ENCODE peak calls at places on chromosomes 12 and 14, in five cellular contexts. J, K, Z, R and D are unnamed samples.

GRCh38 chr14:29645117-29645516 is 282.5 kb downstream of the PRKD1 start:
- DNase-seq in R (no peak), Z (no peak), K (no peak), J (peak), D (no peak)

GRCh38 chr14:33515441-33515840 is 435.4 kb downstream of the EGLN3 start:
- DNase-seq in J (no peak), Z (peak), R (no peak), K (no peak), D (no peak)

GRCh38 chr14:95185033-95185432 is 27.7 kb upstream of the DICER1 start:
- DNase-seq in K (no peak), R (no peak), J (no peak), Z (no peak), D (no peak)

GRCh38 chr14:101512396-101512695 is 48.9 kb upstream of the DIO3 start:
- DNase-seq in J (no peak), K (no peak), R (no peak), Z (no peak), D (no peak)

GRCh38 chr14:97709552-97709951 is 912.4 kb downstream of the VRK1 start:
- DNase-seq in J (no peak), R (no peak), K (no peak), Z (no peak), D (no peak)

GRCh38 chr12:71475280-71475679 is 35.7 kb downstream of the LGR5 start:
- DNase-seq in K (no peak), J (no peak), R (no peak), Z (no peak), D (no peak)

GRCh38 chr12:88063375-88063774 is 34.2 kb upstream of the C12orf50 start:
- DNase-seq in J (no peak), K (peak), R (no peak), Z (no peak), D (no peak)

GRCh38 chr12:65532162-65532561 is 253.7 kb downstream of the MSRB3 start:
- DNase-seq in K (peak), R (no peak), J (no peak), Z (peak), D (no peak)

GRCh38 chr12:89862511-89863331 is 154.1 kb upstream of the ATP2B1 start:
- DNase-seq in J (no peak), R (no peak), K (peak), Z (no peak), D (no peak)

GRCh38 chr12:54036620-54037359 is 3.9 kb downstream of the HOXC5 start:
- DNase-seq in R (no peak), J (no peak), Z (no peak), K (no peak), D (no peak)

GRCh38 chr12:93722757-93723567 is 45.8 kb downstream of the CRADD start:
- DNase-seq in K (no peak), J (no peak), R (no peak), Z (no peak), D (no peak)

GRCh38 chr12:122489038-122489437 is 11.7 kb downstream of the ZCCHC8 start:
- DNase-seq in R (no peak), Z (no peak), K (no peak), J (peak), D (no peak)

GRCh38 chr14:31510222-31510621 is 22.4 kb upstream of the GPR33 start:
- DNase-seq in Z (no peak), J (peak), R (peak), K (peak), D (no peak)

GRCh38 chr14:59317782-59318505 is 129.5 kb downstream of the DAAM1 start:
- DNase-seq in Z (no peak), K (no peak), J (no peak), R (no peak), D (no peak)

GRCh38 chr12:77847665-77848431 is 17.2 kb downstream of the NAV3 start:
- DNase-seq in K (peak), Z (peak), J (no peak), R (peak), D (peak)

GRCh38 chr12:94980577-94980976 is 22.9 kb downstream of the NDUFA12 start:
- DNase-seq in K (peak), J (no peak), Z (no peak), R (no peak), D (no peak)

GRCh38 chr14:37186865-37187264 is 10.9 kb upstream of the MIPOL1 start:
- DNase-seq in Z (no peak), K (no peak), J (no peak), R (no peak), D (no peak)

GRCh38 chr12:131833896-131834641 is 5.9 kb downstream of the MMP17 start:
- DNase-seq in K (peak), Z (no peak), R (no peak), J (no peak), D (no peak)

GRCh38 chr14:64701660-64702059 is 2.6 kb upstream of the PLEKHG3 start:
- DNase-seq in Z (no peak), R (no peak), J (no peak), K (no peak), D (no peak)

GRCh38 chr14:50675597-50675996 is 7.5 kb upstream of the SAV1 start:
- DNase-seq in K (no peak), R (no peak), Z (no peak), J (no peak), D (no peak)

GRCh38 chr14:49546766-49547165 is 39.4 kb downstream of the RPS29 start:
- DNase-seq in Z (no peak), J (no peak), K (peak), R (no peak), D (no peak)

GRCh38 chr12:105706321-105706972 is 376.0 kb downstream of the C12orf75 start:
- DNase-seq in J (no peak), R (no peak), Z (peak), K (peak), D (no peak)

GRCh38 chr12:127081058-127081457 is 1185.9 kb upstream of the TMEM132C start:
- DNase-seq in J (no peak), Z (no peak), K (no peak), R (no peak), D (no peak)

GRCh38 chr12:93740721-93741120 is 63.5 kb downstream of the CRADD start:
- DNase-seq in J (no peak), Z (no peak), K (peak), R (no peak), D (no peak)

GRCh38 chr14:52312872-52313492 is 1.1 kb upstream of the PTGER2 start:
- DNase-seq in R (no peak), J (no peak), Z (no peak), K (no peak), D (no peak)

GRCh38 chr12:15336772-15337553 is 14.7 kb downstream of the PTPRO start:
- DNase-seq in R (no peak), Z (peak), J (no peak), K (peak), D (peak)

GRCh38 chr12:58388261-58388660 is 446.9 kb downstream of the ATP23 start:
- DNase-seq in Z (no peak), J (no peak), K (no peak), R (no peak), D (no peak)

GRCh38 chr14:35689000-35689460 is 120.1 kb downstream of the RALGAPA1 start:
- DNase-seq in K (no peak), Z (no peak), R (no peak), J (no peak), D (no peak)

GRCh38 chr14:35688427-35688826 is 120.7 kb downstream of the RALGAPA1 start:
- DNase-seq in R (no peak), K (no peak), J (no peak), Z (no peak), D (no peak)

GRCh38 chr14:35682802-35683201 is 126.3 kb downstream of the RALGAPA1 start:
- DNase-seq in R (no peak), Z (no peak), K (peak), J (no peak), D (no peak)

GRCh38 chr14:35687335-35687939 is 121.7 kb downstream of the RALGAPA1 start:
- DNase-seq in K (peak), R (peak), J (peak), Z (peak), D (peak)
- TF ChIP-seq CTCF in K (peak), R (peak), J (peak), Z (peak), D (peak)

GRCh38 chr12:12985817-12986408 is 14.2 kb downstream of the HEBP1 start:
- DNase-seq in K (peak), Z (peak), R (peak), J (peak), D (no peak)
- TF ChIP-seq CTCF in K (peak), Z (peak), R (peak), J (peak), D (peak)

GRCh38 chr12:117590999-117591398 is 229.6 kb upstream of the NOS1 start:
- DNase-seq in K (no peak), R (no peak), Z (no peak), J (no peak), D (no peak)
- TF ChIP-seq CTCF in K (no peak), R (no peak), Z (no peak), J (no peak), D (no peak)

DNA sequence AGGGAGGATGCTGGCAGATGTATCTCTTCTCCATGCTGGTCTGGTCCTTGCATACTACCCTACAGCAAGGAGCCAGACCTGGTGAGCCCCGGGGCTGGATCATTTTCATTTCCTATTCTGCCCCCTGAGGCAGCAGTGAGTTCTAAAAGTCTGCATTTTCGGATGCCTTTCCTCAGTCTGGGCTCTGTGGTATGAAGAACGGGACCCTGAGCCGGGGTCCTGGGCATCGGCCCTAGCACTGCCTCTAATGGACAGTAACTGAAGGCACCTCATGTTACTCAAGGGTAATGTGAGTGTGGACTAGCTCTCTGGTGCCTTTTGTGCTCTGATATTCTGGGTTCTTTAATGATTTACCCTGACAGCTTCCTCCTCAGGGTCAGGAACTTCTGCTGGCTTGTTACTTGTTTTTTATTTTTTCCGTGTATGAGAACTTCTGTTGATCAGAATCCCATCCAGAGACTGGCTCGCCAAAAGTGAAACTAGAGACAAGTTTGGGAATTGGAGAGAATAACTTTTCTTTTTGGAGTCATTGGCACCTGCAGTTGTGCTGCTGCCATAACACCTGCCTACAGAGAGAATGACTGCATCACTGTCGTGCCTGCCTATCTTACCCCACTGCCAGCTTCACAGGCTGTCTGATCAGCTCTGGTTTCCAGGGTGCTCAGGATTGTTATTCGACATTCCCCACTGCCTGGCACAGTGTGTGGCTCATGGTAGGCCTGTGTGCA is 62.3 kb downstream of the SUSD6 start:
- DNase-seq in R (no peak), J (no peak), K (no peak), Z (no peak), D (no peak)
- TF ChIP-seq CTCF in R (no peak), J (no peak), K (no peak), Z (no peak), D (no peak)

DNA sequence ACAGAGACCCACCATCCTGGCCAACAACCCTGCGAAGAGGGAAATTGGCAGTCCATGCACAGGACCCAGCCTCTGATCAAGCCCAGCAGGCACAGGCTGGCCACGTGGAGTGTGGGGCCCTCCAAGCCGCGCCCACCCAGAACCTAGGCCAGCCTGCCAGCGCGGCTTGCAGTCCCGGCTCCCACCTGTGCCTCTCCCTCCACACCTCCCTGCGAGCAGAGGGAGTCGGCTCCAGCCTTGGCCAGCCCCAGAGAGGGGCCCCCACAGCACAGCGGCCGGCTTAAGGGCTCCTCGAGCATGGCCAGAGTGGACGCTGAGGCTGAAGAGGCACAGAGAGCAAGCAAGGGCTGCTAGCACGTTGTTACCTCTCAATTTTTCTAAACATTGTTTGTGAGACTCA is 373.4 kb downstream of the NELL2 start:
- DNase-seq in J (no peak), Z (no peak), R (no peak), K (no peak), D (no peak)
- TF ChIP-seq CTCF in J (no peak), Z (no peak), R (no peak), K (no peak), D (no peak)

DNA sequence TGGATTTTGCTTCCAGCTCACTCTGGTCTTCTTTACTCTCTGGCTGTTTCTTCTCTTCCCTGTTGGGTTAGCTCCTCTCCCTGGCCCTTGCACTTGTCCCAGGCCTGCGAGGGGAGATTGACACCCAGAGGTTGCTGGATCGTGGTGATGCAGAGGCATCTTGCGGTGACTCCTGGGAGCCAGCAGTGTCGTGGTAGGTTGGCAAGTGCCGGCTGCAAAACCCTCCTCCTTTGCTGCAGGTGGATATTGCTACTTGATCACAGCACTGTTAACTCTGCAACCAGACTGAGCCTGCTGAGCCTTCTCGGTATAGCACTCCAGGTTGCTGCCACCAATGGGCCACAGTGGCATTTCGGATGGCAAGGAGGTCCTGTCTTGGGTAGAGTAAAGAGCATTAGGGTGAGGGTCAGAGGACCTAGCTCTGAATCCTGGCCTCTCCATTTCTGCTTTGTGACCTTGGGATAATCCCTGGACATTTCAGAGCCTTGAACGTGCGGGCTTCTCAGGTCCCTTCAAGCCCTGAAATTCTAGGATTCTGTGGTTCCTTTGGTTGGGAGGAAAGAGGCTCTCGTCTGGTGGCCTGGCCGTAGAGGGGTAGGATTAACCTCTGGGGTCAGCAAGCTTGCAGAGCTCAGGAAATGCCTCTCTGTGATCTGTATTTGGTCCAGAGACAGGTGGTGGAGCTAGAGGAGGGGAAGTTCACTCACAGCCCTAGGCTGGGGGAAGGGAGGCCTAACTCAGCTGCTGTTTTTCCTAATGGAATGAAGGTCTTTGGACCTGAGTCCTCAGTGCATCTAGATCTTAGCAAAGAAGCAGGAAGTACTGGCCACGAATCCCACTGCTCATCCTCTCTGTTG is 87.5 kb downstream of the TSPAN9 start:
- DNase-seq in K (peak), R (no peak), J (no peak), Z (no peak), D (no peak)
- TF ChIP-seq CTCF in K (peak), R (no peak), J (no peak), Z (no peak), D (no peak)

GRCh38 chr14:102772781-102773570 is 4.3 kb upstream of the TRAF3 start:
- DNase-seq in Z (no peak), R (no peak), K (peak), J (no peak), D (no peak)
- TF ChIP-seq CTCF in Z (peak), R (peak), K (peak), J (no peak), D (peak)